ENCODE peak calls at places on chromosomes 6 and 20, in nine cellular contexts. L is T follicular helper cell; S is sigmoid colon; F is non-pigmented ciliary epithelial cell; K is CD4-positive, alpha-beta T cell; M is lower leg skin; D is stimulated activated CD4-positive, alpha-beta T cell treated with anti-CD3 and anti-CD28 coated beads, Interleukin-12 subunit alpha, Interleukin-12 subunit beta, amount 100 ng/mL, for 4 hours; J is H54; R is tibial artery. W is an unnamed sample.
A peak's percentile ranks its signal among the peaks of the same experiment; 100 is the strongest.

GRCh38 chr6:169097336-169098052 is 156.2 kb downstream of the THBS2 start:
- DNase-seq in D (no peak), F (peak; percentile 97), K (no peak), S (no peak), M (peak; percentile 56), L (no peak), J (peak; percentile 57), R (no peak), W (peak; percentile 93)

GRCh38 chr6:133184798-133185380 is 56.3 kb upstream of the EYA4 start:
- DNase-seq in S (no peak), F (no peak), K (no peak), R (no peak), D (no peak), L (no peak), M (no peak), J (no peak), W (peak; percentile 53)

GRCh38 chr20:2729251-2729713 is 36.7 kb downstream of the EBF4 start:
- DNase-seq in K (peak; percentile 36), S (no peak), R (no peak), F (no peak), M (no peak), D (no peak), J (no peak), L (no peak), W (no peak)

GRCh38 chr20:56187791-56188190 is 60.7 kb upstream of the MC3R start:
- DNase-seq in F (no peak), J (peak; percentile 25), D (no peak), L (no peak), R (no peak), S (no peak), K (no peak), M (peak; percentile 17), W (peak; percentile 29)

GRCh38 chr20:15763344-15763743 is 809.9 kb downstream of the KIF16B start:
- DNase-seq in F (peak; percentile 13), S (no peak), K (no peak), D (no peak), L (no peak), R (no peak), J (no peak), M (no peak), W (peak; percentile 11)

GRCh38 chr6:157218371-157219198 is 104.7 kb downstream of the TMEM242 start:
- DNase-seq in S (no peak), J (no peak), K (no peak), L (no peak), D (no peak), M (peak; percentile 81), R (no peak), F (no peak), W (no peak)

GRCh38 chr20:53794529-53795115 is 201.0 kb upstream of the ZNF217 start:
- DNase-seq in M (peak; percentile 52), K (no peak), J (no peak), D (no peak), R (no peak), S (no peak), F (no peak), L (no peak), W (no peak)

GRCh38 chr20:37339208-37339607 is 6.7 kb upstream of the SRC start:
- DNase-seq in F (no peak), M (no peak), D (no peak), K (no peak), S (no peak), R (no peak), L (no peak), J (no peak), W (no peak)

GRCh38 chr20:10877345-10877744 is 203.5 kb upstream of the JAG1 start:
- DNase-seq in J (no peak), R (peak; percentile 69), D (no peak), K (no peak), M (no peak), L (no peak), F (no peak), S (no peak), W (no peak)

GRCh38 chr6:111399600-111399999 is 83.4 kb downstream of the REV3L start:
- DNase-seq in F (no peak), S (no peak), D (no peak), J (no peak), L (no peak), R (no peak), M (no peak), K (no peak), W (no peak)

GRCh38 chr6:106360989-106361430 is 493 bp downstream of the CRYBG1 start:
- DNase-seq in J (no peak), L (no peak), D (peak; percentile 8), S (no peak), K (peak; percentile 5), F (no peak), R (no peak), M (no peak), W (peak; percentile 23)

GRCh38 chr6:132198896-132199295 is 202.4 kb downstream of the MOXD1 start:
- DNase-seq in F (peak; percentile 51), R (no peak), J (no peak), K (no peak), D (no peak), L (no peak), S (no peak), M (no peak), W (peak; percentile 72)

GRCh38 chr6:43494766-43495165 is 15.4 kb downstream of the LRRC73 start:
- DNase-seq in J (no peak), F (no peak), S (no peak), R (no peak), D (no peak), K (no peak), M (no peak), L (no peak), W (no peak)

GRCh38 chr6:159106627-159107241 is 61.9 kb upstream of the TAGAP start:
- DNase-seq in L (peak; percentile 88), R (no peak), S (no peak), F (no peak), D (peak; percentile 89), J (no peak), M (peak; percentile 90), K (peak; percentile 89), W (peak; percentile 66)

GRCh38 chr20:23296841-23297701 is 53.5 kb upstream of the NXT1 start:
- DNase-seq in S (peak; percentile 60), L (no peak), R (no peak), J (no peak), F (no peak), K (no peak), M (peak; percentile 85), D (no peak), W (no peak)

W was measured in astrocyte of the hippocampus.